ENCODE peak calls at places on chromosomes 13 and 19, in ten cellular contexts. M is M059J; B is gastrocnemius medialis; X is stimulated activated CD8-positive, alpha-beta memory T cell treated with anti-CD3 and anti-CD28 coated beads, Interleukin-12 subunit alpha, Interleukin-12 subunit beta, amount 100 ng/mL, for 1 hour; A is KBM-7; U is HFF-Myc; J is CD4-positive, CD25-positive, alpha-beta regulatory T cell; H is astrocyte of the hippocampus; V is stimulated activated CD4-positive, alpha-beta T cell treated with anti-CD3 and anti-CD28 coated beads, Interleukin-4, amount 100 ng/mL, for 1 hour; N is AG20443. Z is an unnamed sample.

GRCh38 chr19:15563325-15563794 is 51.7 kb upstream of the CYP4F8 start:
- DNase-seq in M (peak), B (no peak), X (no peak), A (peak), U (no peak), J (no peak), H (peak), V (no peak), N (no peak), Z (no peak)

GRCh38 chr13:40665061-40665753 is 1.2 kb downstream of the FOXO1 start:
- DNase-seq in M (peak), B (no peak), X (peak), A (no peak), U (no peak), J (peak), H (peak), V (peak), N (peak), Z (peak)

GRCh38 chr19:18310966-18311365 is 11.9 kb downstream of the LSM4 start:
- DNase-seq in M (no peak), B (no peak), X (no peak), A (no peak), U (no peak), J (no peak), H (no peak), V (no peak), N (no peak), Z (no peak)

GRCh38 chr13:74000906-74001305 is 133.3 kb downstream of the KLF12 start:
- DNase-seq in M (no peak), B (no peak), X (no peak), A (no peak), U (peak), J (no peak), H (no peak), V (no peak), N (no peak), Z (no peak)

GRCh38 chr19:1774999-1775772 is 21.9 kb downstream of the ONECUT3 start:
- DNase-seq in M (no peak), B (no peak), X (no peak), A (no peak), U (no peak), J (no peak), H (peak), V (no peak), N (peak), Z (no peak)

GRCh38 chr13:72198042-72198441 is 331.0 kb upstream of the DACH1 start:
- DNase-seq in M (no peak), B (no peak), X (no peak), A (no peak), U (no peak), J (no peak), H (no peak), V (no peak), N (no peak), Z (no peak)

GRCh38 chr13:45381196-45381595 is 37.0 kb downstream of the SLC25A30 start:
- DNase-seq in M (no peak), B (no peak), X (no peak), A (no peak), U (no peak), J (no peak), H (no peak), V (no peak), N (no peak), Z (no peak)

GRCh38 chr19:41745761-41746160 is 9.6 kb upstream of the CEACAM6 start:
- DNase-seq in M (no peak), B (no peak), X (no peak), A (peak), U (no peak), J (no peak), H (no peak), V (no peak), N (no peak), Z (no peak)

GRCh38 chr19:51726049-51726448 is 2.3 kb upstream of the HAS1 start:
- DNase-seq in M (peak), B (no peak), X (no peak), A (no peak), U (peak), J (no peak), H (peak), V (no peak), N (peak), Z (no peak)

Z was measured in CD4-positive, alpha-beta memory T cell.